ENCODE peak calls at places on chromosomes 5 and 9, in five cellular contexts. X is colonic mucosa, V is Karpas-422, U is adipocyte, O is endothelial cell of umbilical vein. J is an unnamed sample.
A peak's percentile ranks its signal among the peaks of the same experiment; 100 is the strongest.

GRCh38 chr5:41369799-41370198 is 140.6 kb downstream of the PLCXD3 start:
- DNase-seq in X (no peak), V (no peak), O (no peak), U (no peak), J (no peak)

GRCh38 chr9:69548676-69549075 is 123.5 kb downstream of the APBA1 start:
- DNase-seq in O (no peak), V (no peak), X (no peak), U (no peak), J (no peak)

GRCh38 chr5:82862247-82862646 is 214.9 kb downstream of the TMEM167A start:
- DNase-seq in X (no peak), O (no peak), V (no peak), U (peak; percentile 5), J (no peak)

GRCh38 chr9:114047717-114048116 is 30.4 kb downstream of the AMBP start:
- DNase-seq in X (peak; percentile 38), O (peak; percentile 19), V (peak; percentile 67), U (peak; percentile 48), J (no peak)

GRCh38 chr9:14107977-14108376 is 206.0 kb downstream of the NFIB start:
- DNase-seq in U (no peak), V (no peak), O (peak; percentile 95), X (no peak), J (no peak)

GRCh38 chr9:138023394-138024124 is 146.0 kb downstream of the CACNA1B start:
- DNase-seq in U (no peak), V (no peak), X (no peak), O (no peak), J (no peak)

GRCh38 chr5:135683227-135683626 is 104.4 kb upstream of the CXCL14 start:
- DNase-seq in O (no peak), U (no peak), X (no peak), V (no peak), J (no peak)

GRCh38 chr5:65341835-65342234 is 139.9 kb downstream of the ADAMTS6 start:
- DNase-seq in X (no peak), O (no peak), U (no peak), V (no peak), J (no peak)

GRCh38 chr5:115309751-115310370 is 13.4 kb upstream of the CCDC112 start:
- DNase-seq in O (peak; percentile 69), V (peak; percentile 80), U (peak; percentile 82), X (no peak), J (peak; percentile 41)

GRCh38 chr9:13688990-13689600 is 409.6 kb upstream of the MPDZ start:
- DNase-seq in U (peak; percentile 33), V (no peak), X (no peak), O (peak; percentile 67), J (no peak)

GRCh38 chr9:16413509-16414016 is 456.9 kb downstream of the BNC2 start:
- DNase-seq in V (no peak), U (peak; percentile 70), X (no peak), O (no peak), J (peak; percentile 92)

GRCh38 chr5:177382423-177383029 is 1.7 kb upstream of the SLC34A1 start:
- DNase-seq in X (no peak), U (no peak), V (peak; percentile 76), O (peak; percentile 37), J (no peak)

GRCh38 chr5:60346391-60346790 is 353.6 kb downstream of the DEPDC1B start:
- DNase-seq in X (no peak), U (no peak), O (no peak), V (no peak), J (no peak)

GRCh38 chr5:478355-478981 is 35.5 kb downstream of the EXOC3 start:
- DNase-seq in U (no peak), X (no peak), O (no peak), V (peak; percentile 60), J (no peak)

GRCh38 chr5:6443326-6443725 is 5.3 kb upstream of the UBE2QL1 start:
- DNase-seq in O (no peak), U (no peak), X (no peak), V (no peak), J (no peak)

GRCh38 chr9:26723486-26723885 is 169.1 kb downstream of the CAAP1 start:
- DNase-seq in U (peak; percentile 7), X (peak; percentile 61), V (peak; percentile 86), O (no peak), J (no peak)

GRCh38 chr5:14872070-14872989 is 752 bp upstream of the ANKH start:
- DNase-seq in X (peak; percentile 76), V (peak; percentile 49), O (peak; percentile 46), U (peak; percentile 83), J (no peak)

GRCh38 chr5:31963961-31964360 is 210.2 kb downstream of the GOLPH3 start:
- DNase-seq in V (no peak), X (no peak), U (no peak), O (no peak), J (no peak)

GRCh38 chr5:114367029-114367428 is 5.2 kb downstream of the KCNN2 start:
- DNase-seq in U (peak; percentile 53), X (no peak), O (peak; percentile 27), V (no peak), J (no peak)

GRCh38 chr9:72151099-72151498 is 1.9 kb downstream of the GDA start:
- DNase-seq in V (no peak), X (no peak), U (no peak), O (no peak), J (no peak)

GRCh38 chr5:18745591-18745987 is 1111.3 kb downstream of the TAF11L14 start:
- DNase-seq in V (peak; percentile 61), X (no peak), U (no peak), O (no peak), J (no peak)

GRCh38 chr5:74651710-74652109 is 11.2 kb upstream of the ENC1 start:
- DNase-seq in O (no peak), X (no peak), V (no peak), U (no peak), J (peak; percentile 73)

GRCh38 chr5:94544031-94544650 is 74.3 kb downstream of the KIAA0825 start:
- DNase-seq in X (no peak), V (peak; percentile 52), U (peak; percentile 15), O (peak; percentile 7), J (peak; percentile 34)

GRCh38 chr9:93896093-93896492 is 59.1 kb downstream of the BARX1 start:
- DNase-seq in O (no peak), V (no peak), U (no peak), X (no peak), J (no peak)
- H3K9ac ChIP-seq in O (no peak overlapping the region), V (no peak overlapping the region), U (no peak overlapping the region), X (no peak overlapping the region), J (no peak overlapping the region)

DNA sequence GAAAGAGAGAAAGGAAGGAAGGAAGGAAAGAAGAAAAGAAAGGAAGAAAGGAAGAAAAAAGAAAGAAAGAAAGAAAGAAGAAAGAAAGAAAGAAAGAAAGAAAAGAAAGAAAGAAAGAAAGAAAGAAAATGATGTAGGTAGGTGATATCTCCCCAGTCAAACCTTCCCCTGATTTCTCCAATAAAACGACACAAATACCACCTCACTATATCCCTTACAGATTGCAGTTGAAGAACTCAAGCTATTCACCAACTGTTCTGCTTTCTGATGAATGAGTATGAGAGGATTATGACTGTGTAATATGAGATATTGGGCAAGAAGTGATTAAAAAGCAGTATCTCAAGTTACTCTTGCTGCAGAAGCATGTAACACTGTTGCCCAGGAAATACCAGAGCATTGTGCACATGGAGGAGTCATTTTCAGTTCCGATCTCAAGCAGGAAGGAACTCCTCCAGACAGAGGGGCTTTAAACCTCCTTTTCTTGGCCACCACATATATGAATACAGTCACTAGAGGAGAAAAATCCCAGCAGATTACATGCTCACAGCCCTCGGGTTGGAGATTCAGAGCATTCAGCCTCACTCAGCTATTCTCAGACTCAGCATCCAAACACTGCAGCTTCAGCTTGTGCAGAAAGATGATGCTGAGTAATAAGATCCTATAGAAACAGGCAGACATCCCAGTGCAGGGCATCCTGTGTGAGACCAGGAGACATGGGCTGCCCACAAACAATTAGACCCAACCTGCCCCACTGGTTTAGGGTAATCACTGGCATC is 61.4 kb downstream of the UGCG start:
- DNase-seq in V (peak; percentile 63), U (peak; percentile 94), O (peak; percentile 96), X (no peak), J (peak; percentile 99)
- H3K4me3 ChIP-seq in V (peak overlapping the region; percentile 15), U (peak overlapping the region; percentile 69), O (no peak overlapping the region), X (no peak overlapping the region), J (peak overlapping the region; percentile 1)

GRCh38 chr5:34586117-34586885 is 69.8 kb upstream of the RAI14 start:
- DNase-seq in X (no peak), V (no peak), O (peak; percentile 95), U (peak; percentile 84), J (peak; percentile 94)
- H3K4me1 ChIP-seq in X (no peaks in the 10 kb centered on the region), V (no peaks in the 10 kb centered on the region), O (peaks cover 65% of the 10 kb centered on the region), U (peaks cover 30% of the 10 kb centered on the region), J (peaks cover 31% of the 10 kb centered on the region)

GRCh38 chr5:132840896-132841818 is 10.7 kb upstream of the SHROOM1 start:
- DNase-seq in X (no peak), O (no peak), U (peak; percentile 75), V (no peak), J (no peak)

GRCh38 chr5:132838516-132839282 is 8.3 kb upstream of the SHROOM1 start:
- DNase-seq in X (peak; percentile 55), V (no peak), O (no peak), U (no peak), J (no peak)

GRCh38 chr5:132839426-132840301 is 9.2 kb upstream of the SHROOM1 start:
- DNase-seq in O (peak; percentile 93), U (peak; percentile 77), V (no peak), X (peak; percentile 63), J (peak; percentile 82)

GRCh38 chr5:132837868-132838267 is 7.4 kb upstream of the SHROOM1 start:
- DNase-seq in O (no peak), X (peak; percentile 86), V (no peak), U (no peak), J (no peak)

GRCh38 chr5:132840313-132840712 is 9.9 kb upstream of the SHROOM1 start:
- DNase-seq in X (no peak), U (no peak), O (no peak), V (no peak), J (no peak)
- H3K9ac ChIP-seq in X (peak overlapping the region; percentile 48), U (no peak overlapping the region), O (peak overlapping the region; percentile 35), V (no peak overlapping the region), J (peak overlapping the region; percentile 41)

DNA sequence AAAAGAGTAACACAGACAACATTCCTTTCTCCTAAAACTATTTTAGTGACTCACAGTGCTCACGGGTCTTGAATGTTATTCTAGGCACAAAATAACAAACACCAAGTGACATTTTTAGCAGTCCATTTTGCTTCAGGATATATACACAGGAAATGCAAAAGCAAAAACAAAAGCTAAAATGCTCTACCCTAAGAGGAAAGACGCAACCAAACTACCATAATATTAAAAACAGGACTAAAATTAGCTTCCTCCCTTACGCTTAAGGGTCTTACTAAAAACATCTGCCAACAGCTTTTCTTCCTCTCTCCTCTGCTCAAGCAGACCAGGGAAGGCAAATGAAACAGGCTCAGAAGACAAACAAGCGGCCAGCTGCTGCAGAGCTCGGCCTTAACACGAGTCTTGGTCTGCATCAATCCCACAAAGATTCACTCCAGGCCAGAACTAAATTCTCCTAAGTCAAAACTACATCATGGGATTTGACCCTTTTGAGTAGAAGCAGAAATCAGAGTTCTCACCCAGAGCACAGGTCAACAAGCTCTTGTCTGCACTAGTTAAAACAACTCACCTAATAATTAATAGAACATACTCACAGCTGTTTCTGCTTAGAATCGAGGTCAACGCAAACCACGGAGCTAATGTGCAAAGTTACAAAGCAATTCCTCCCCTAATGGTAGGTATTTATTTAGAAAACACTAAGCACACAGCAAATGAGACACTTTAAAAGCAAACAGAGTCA is 62.3 kb downstream of the RAPGEF1 start:
- DNase-seq in X (no peak), U (peak; percentile 84), O (peak; percentile 94), V (peak; percentile 79), J (peak; percentile 68)
- H3K4me3 ChIP-seq in X (no peak overlapping the region), U (peak overlapping the region; percentile 66), O (no peak overlapping the region), V (peak overlapping the region; percentile 22), J (peak overlapping the region; percentile 31)

GRCh38 chr5:98631311-98632054 is 142.0 kb upstream of the RGMB start:
- DNase-seq in V (no peak), O (no peak), X (no peak), U (peak; percentile 64), J (peak; percentile 93)
- H3K4me1 ChIP-seq in V (no peaks in the 10 kb centered on the region), O (no peaks in the 10 kb centered on the region), X (no peaks in the 10 kb centered on the region), U (peaks cover 18% of the 10 kb centered on the region), J (peaks cover 9% of the 10 kb centered on the region)

J was measured in astrocyte.